ENCODE peak calls at places on chromosomes 4 and X, in six cellular contexts. One of them, this sample, is unnamed.

GRCh38 chr4:164748375-164748774 is 5.6 kb upstream of the SMIM31 start:
- DNase-seq in RWPE1: peak; percentile 8
- DNase-seq in activated CD8-positive, alpha-beta T cell treated with anti-CD3 and anti-CD28 coated beads for 36 hours: no peak
- DNase-seq in upper lobe of right lung: no peak
- DNase-seq in lower lobe of right lung: no peak
- DNase-seq in cardiac fibroblast: peak; percentile 52
- DNase-seq in this sample: no peak

GRCh38 chr4:169791527-169792156 is 33.9 kb upstream of the HPF1 start:
- DNase-seq in upper lobe of right lung: no peak
- DNase-seq in lower lobe of right lung: no peak
- DNase-seq in cardiac fibroblast: peak; percentile 78
- DNase-seq in RWPE1: peak; percentile 44
- DNase-seq in activated CD8-positive, alpha-beta T cell treated with anti-CD3 and anti-CD28 coated beads for 36 hours: peak; percentile 48
- DNase-seq in this sample: no peak

GRCh38 chr4:142815834-142816233 is 30.3 kb downstream of the INPP4B start:
- DNase-seq in activated CD8-positive, alpha-beta T cell treated with anti-CD3 and anti-CD28 coated beads for 36 hours: peak; percentile 50
- DNase-seq in RWPE1: no peak
- DNase-seq in cardiac fibroblast: peak; percentile 85
- DNase-seq in upper lobe of right lung: no peak
- DNase-seq in lower lobe of right lung: no peak
- DNase-seq in this sample: no peak

GRCh38 chrX:56745019-56745418 is 16.0 kb downstream of the NBDY start:
- DNase-seq in cardiac fibroblast: peak; percentile 83
- DNase-seq in upper lobe of right lung: no peak
- DNase-seq in RWPE1: no peak
- DNase-seq in activated CD8-positive, alpha-beta T cell treated with anti-CD3 and anti-CD28 coated beads for 36 hours: no peak
- DNase-seq in lower lobe of right lung: no peak
- DNase-seq in this sample: no peak

GRCh38 chr4:144646523-144647094 is 653 bp downstream of the HHIP start:
- DNase-seq in upper lobe of right lung: no peak
- DNase-seq in RWPE1: peak; percentile 14
- DNase-seq in activated CD8-positive, alpha-beta T cell treated with anti-CD3 and anti-CD28 coated beads for 36 hours: peak; percentile 14
- DNase-seq in cardiac fibroblast: peak; percentile 46
- DNase-seq in lower lobe of right lung: no peak
- DNase-seq in this sample: no peak

GRCh38 chr4:184310171-184310567 is 92.5 kb upstream of the ENPP6 start:
- DNase-seq in lower lobe of right lung: peak; percentile 61
- DNase-seq in cardiac fibroblast: peak; percentile 19
- DNase-seq in upper lobe of right lung: no peak
- DNase-seq in RWPE1: no peak
- DNase-seq in activated CD8-positive, alpha-beta T cell treated with anti-CD3 and anti-CD28 coated beads for 36 hours: peak; percentile 72
- DNase-seq in this sample: no peak

GRCh38 chr4:176769519-176769918 is 23.2 kb downstream of the VEGFC start:
- DNase-seq in upper lobe of right lung: no peak
- DNase-seq in activated CD8-positive, alpha-beta T cell treated with anti-CD3 and anti-CD28 coated beads for 36 hours: no peak
- DNase-seq in cardiac fibroblast: peak; percentile 98
- DNase-seq in RWPE1: peak; percentile 73
- DNase-seq in lower lobe of right lung: no peak
- DNase-seq in this sample: no peak

GRCh38 chrX:18173494-18174180 is 47.0 kb downstream of the BEND2 start:
- DNase-seq in cardiac fibroblast: no peak
- DNase-seq in upper lobe of right lung: no peak
- DNase-seq in lower lobe of right lung: no peak
- DNase-seq in activated CD8-positive, alpha-beta T cell treated with anti-CD3 and anti-CD28 coated beads for 36 hours: no peak
- DNase-seq in RWPE1: no peak
- DNase-seq in this sample: no peak

GRCh38 chrX:2707334-2707760 is 16.3 kb downstream of the CD99 start:
- DNase-seq in activated CD8-positive, alpha-beta T cell treated with anti-CD3 and anti-CD28 coated beads for 36 hours: peak; percentile 87
- DNase-seq in RWPE1: peak; percentile 74
- DNase-seq in upper lobe of right lung: no peak
- DNase-seq in lower lobe of right lung: no peak
- DNase-seq in cardiac fibroblast: peak; percentile 97
- DNase-seq in this sample: no peak

GRCh38 chrX:41518841-41519220 is 71.7 kb downstream of the NYX start:
- DNase-seq in upper lobe of right lung: no peak
- DNase-seq in lower lobe of right lung: no peak
- DNase-seq in activated CD8-positive, alpha-beta T cell treated with anti-CD3 and anti-CD28 coated beads for 36 hours: no peak
- DNase-seq in RWPE1: no peak
- DNase-seq in cardiac fibroblast: peak; percentile 5
- DNase-seq in this sample: no peak

GRCh38 chrX:44675364-44676024 is 132.8 kb upstream of the FUNDC1 start:
- DNase-seq in RWPE1: peak; percentile 85
- DNase-seq in cardiac fibroblast: peak; percentile 83
- DNase-seq in activated CD8-positive, alpha-beta T cell treated with anti-CD3 and anti-CD28 coated beads for 36 hours: no peak
- DNase-seq in upper lobe of right lung: no peak
- DNase-seq in lower lobe of right lung: no peak
- DNase-seq in this sample: no peak

DNA sequence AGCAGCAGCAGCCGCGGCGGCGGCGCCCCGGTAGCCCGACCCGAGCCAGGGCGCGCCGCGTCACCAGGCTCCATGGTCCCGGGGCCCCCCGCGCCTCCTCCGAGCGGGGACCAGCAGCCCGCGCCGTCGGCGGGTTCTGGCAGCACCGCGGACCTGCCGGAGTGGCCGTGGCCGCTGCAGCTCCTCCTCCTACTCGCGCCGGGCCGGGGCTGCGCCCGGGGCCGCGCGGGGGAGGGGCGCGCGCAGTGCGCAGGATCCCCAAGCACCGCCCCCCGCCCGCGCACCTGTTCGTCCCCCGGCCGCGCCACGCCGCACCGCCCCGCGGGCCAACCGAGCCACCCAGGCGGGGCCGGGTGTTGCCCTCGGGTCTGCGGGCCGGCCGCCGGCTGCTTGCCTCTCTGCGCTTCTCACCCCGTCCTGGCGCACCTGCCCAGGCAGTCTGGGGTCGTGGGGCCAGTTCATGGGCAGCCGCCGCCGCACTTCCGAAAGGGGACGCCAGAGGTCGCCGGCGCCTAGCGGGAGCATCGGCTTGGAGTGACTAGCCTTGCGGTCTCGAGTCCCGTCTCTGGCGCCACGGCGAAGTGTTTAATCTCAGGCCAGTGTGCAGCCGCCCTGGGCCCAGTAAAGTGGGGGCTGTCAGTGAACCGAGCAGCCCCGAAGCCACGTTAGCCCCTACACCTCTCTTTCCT is at the start of gene SLC9A7:
- DNase-seq in upper lobe of right lung: peak; percentile 91
- DNase-seq in activated CD8-positive, alpha-beta T cell treated with anti-CD3 and anti-CD28 coated beads for 36 hours: peak; percentile 85
- DNase-seq in cardiac fibroblast: peak; percentile 70
- DNase-seq in RWPE1: peak; percentile 41
- DNase-seq in lower lobe of right lung: peak; percentile 88
- DNase-seq in this sample: peak; percentile 91
- TF ChIP-seq CTCF in upper lobe of right lung: peak; percentile 81
- TF ChIP-seq CTCF in activated CD8-positive, alpha-beta T cell treated with anti-CD3 and anti-CD28 coated beads for 36 hours: peak; percentile 68
- TF ChIP-seq CTCF in cardiac fibroblast: peak; percentile 84
- TF ChIP-seq CTCF in RWPE1: peak; percentile 81
- TF ChIP-seq CTCF in lower lobe of right lung: peak; percentile 88
- TF ChIP-seq CTCF in this sample: peak; percentile 79

DNA sequence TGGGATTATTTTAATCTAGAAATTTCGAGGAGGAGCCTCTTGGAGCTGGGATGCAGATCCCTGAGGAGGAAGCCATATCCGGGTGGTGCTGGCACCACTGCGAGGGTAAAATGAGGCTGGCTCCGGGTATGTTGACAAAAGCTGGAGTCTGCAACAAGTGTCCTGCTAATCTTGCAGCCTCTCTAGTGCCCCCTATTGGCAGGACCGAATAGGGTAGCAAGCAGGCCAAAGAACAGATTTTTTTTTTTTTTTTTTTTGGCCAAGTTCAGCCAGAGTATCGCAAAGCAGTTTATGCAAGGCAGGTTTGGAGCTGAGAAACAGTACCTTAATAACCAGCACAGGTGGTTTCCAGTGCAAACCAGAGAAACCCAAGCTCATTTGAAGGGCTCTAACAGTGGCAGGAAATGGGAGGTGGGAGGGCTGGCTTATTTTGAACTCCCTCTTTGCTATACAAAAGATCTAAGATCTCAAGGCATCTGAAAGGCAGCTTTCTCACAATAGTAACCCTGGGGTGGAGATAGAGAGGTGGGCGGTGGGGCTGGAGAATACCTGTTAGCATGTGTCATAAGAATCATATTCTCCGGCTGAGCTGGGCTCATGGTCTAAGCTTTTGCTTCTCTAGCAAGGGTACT is 38.2 kb upstream of the OCIAD2 start:
- DNase-seq in activated CD8-positive, alpha-beta T cell treated with anti-CD3 and anti-CD28 coated beads for 36 hours: peak; percentile 73
- DNase-seq in RWPE1: peak; percentile 58
- DNase-seq in cardiac fibroblast: no peak
- DNase-seq in upper lobe of right lung: no peak
- DNase-seq in lower lobe of right lung: no peak
- DNase-seq in this sample: no peak
- TF ChIP-seq CTCF in activated CD8-positive, alpha-beta T cell treated with anti-CD3 and anti-CD28 coated beads for 36 hours: peak; percentile 59
- TF ChIP-seq CTCF in RWPE1: peak; percentile 53
- TF ChIP-seq CTCF in cardiac fibroblast: peak; percentile 51
- TF ChIP-seq CTCF in upper lobe of right lung: peak; percentile 28
- TF ChIP-seq CTCF in lower lobe of right lung: peak; percentile 35
- TF ChIP-seq CTCF in this sample: peak; percentile 22

GRCh38 chr4:17939061-17939460 is 82.5 kb downstream of the LCORL start:
- DNase-seq in lower lobe of right lung: no peak
- DNase-seq in RWPE1: no peak
- DNase-seq in activated CD8-positive, alpha-beta T cell treated with anti-CD3 and anti-CD28 coated beads for 36 hours: no peak
- DNase-seq in upper lobe of right lung: no peak
- DNase-seq in cardiac fibroblast: no peak
- DNase-seq in this sample: no peak

GRCh38 chr4:17932041-17932440 is 89.5 kb downstream of the LCORL start:
- DNase-seq in upper lobe of right lung: no peak
- DNase-seq in RWPE1: peak; percentile 1
- DNase-seq in cardiac fibroblast: no peak
- DNase-seq in activated CD8-positive, alpha-beta T cell treated with anti-CD3 and anti-CD28 coated beads for 36 hours: no peak
- DNase-seq in lower lobe of right lung: no peak
- DNase-seq in this sample: no peak

DNA sequence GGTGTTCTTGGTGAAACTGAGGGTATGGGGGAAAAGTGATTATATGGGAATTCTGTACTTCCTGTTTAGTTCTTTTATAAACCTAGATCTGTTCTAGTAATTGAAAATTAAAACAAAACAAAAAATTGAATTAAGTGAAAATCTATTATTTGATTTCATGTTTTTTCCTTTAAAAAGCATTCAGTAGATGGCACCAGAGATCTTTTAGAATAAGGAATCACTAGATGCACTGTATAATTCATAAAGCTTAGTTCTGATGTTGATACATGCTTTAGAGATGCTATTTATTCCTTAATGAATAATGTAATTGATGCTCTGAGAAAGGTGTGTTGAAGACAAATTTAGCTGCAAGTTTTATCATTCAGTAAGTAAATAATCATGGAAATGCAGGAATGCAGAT is 87.3 kb downstream of the LCORL start:
- DNase-seq in RWPE1: no peak
- DNase-seq in lower lobe of right lung: no peak
- DNase-seq in upper lobe of right lung: no peak
- DNase-seq in cardiac fibroblast: peak; percentile 36
- DNase-seq in activated CD8-positive, alpha-beta T cell treated with anti-CD3 and anti-CD28 coated beads for 36 hours: no peak
- DNase-seq in this sample: no peak
- TF ChIP-seq CTCF in RWPE1: no peak
- TF ChIP-seq CTCF in lower lobe of right lung: no peak
- TF ChIP-seq CTCF in upper lobe of right lung: no peak
- TF ChIP-seq CTCF in cardiac fibroblast: peak; percentile 9
- TF ChIP-seq CTCF in activated CD8-positive, alpha-beta T cell treated with anti-CD3 and anti-CD28 coated beads for 36 hours: no peak
- TF ChIP-seq CTCF in this sample: peak; percentile 37

GRCh38 chr4:123081971-123082370 is 159.6 kb upstream of the NUDT6 start:
- DNase-seq in activated CD8-positive, alpha-beta T cell treated with anti-CD3 and anti-CD28 coated beads for 36 hours: no peak
- DNase-seq in cardiac fibroblast: no peak
- DNase-seq in lower lobe of right lung: no peak
- DNase-seq in upper lobe of right lung: no peak
- DNase-seq in RWPE1: no peak
- DNase-seq in this sample: no peak
- TF ChIP-seq CTCF in activated CD8-positive, alpha-beta T cell treated with anti-CD3 and anti-CD28 coated beads for 36 hours: no peak
- TF ChIP-seq CTCF in cardiac fibroblast: no peak
- TF ChIP-seq CTCF in lower lobe of right lung: no peak
- TF ChIP-seq CTCF in upper lobe of right lung: no peak
- TF ChIP-seq CTCF in RWPE1: no peak
- TF ChIP-seq CTCF in this sample: no peak

This sample was measured in osteocyte.